ENCODE peak calls at places on chromosomes 6 and 20, in four cellular contexts. S is transverse colon, H is SK-MEL-5, P is Peyer's patch. L is an unnamed sample.
A peak's percentile ranks its signal among the peaks of the same experiment; 100 is the strongest.

GRCh38 chr6:170459451-170459850 is 93.7 kb downstream of the PSMB1 start:
- DNase-seq in S (peak; percentile 53), H (no peak), P (peak; percentile 60), L (peak; percentile 78)

GRCh38 chr6:17972074-17972966 is 15.1 kb downstream of the KIF13A start:
- DNase-seq in S (no peak), H (peak; percentile 57), P (no peak), L (peak; percentile 68)

GRCh38 chr20:35902545-35902941 is 51.8 kb downstream of the SCAND1 start:
- DNase-seq in S (no peak), H (no peak), P (no peak), L (peak; percentile 71)

GRCh38 chr6:431504-431903 is 40.0 kb downstream of the IRF4 start:
- DNase-seq in S (no peak), H (no peak), P (peak; percentile 44), L (no peak)

GRCh38 chr20:56111951-56112730 is 106.8 kb upstream of the CBLN4 start:
- DNase-seq in S (no peak), H (peak; percentile 90), P (no peak), L (peak; percentile 17)

GRCh38 chr6:144345451-144345850 is 60.3 kb downstream of the UTRN start:
- DNase-seq in S (no peak), H (no peak), P (no peak), L (no peak)

GRCh38 chr20:25353368-25353753 is 37.3 kb downstream of the ABHD12 start:
- DNase-seq in S (no peak), H (no peak), P (no peak), L (no peak)

GRCh38 chr20:58515240-58516212 is at the start of gene APCDD1L:
- DNase-seq in S (no peak), H (no peak), P (no peak), L (no peak)

GRCh38 chr6:90249044-90249443 is 47.6 kb downstream of the BACH2 start:
- DNase-seq in S (no peak), H (peak; percentile 6), P (no peak), L (no peak)

GRCh38 chr20:33437141-33437911 is 6.2 kb downstream of the SNTA1 start:
- DNase-seq in S (no peak), H (peak; percentile 50), P (no peak), L (no peak)

GRCh38 chr6:113362542-113363430 is 494.4 kb upstream of the MARCKS start:
- DNase-seq in S (no peak), H (no peak), P (no peak), L (peak; percentile 96)

GRCh38 chr6:165487950-165488349 is 175.1 kb downstream of the PDE10A start:
- DNase-seq in S (no peak), H (no peak), P (no peak), L (no peak)

GRCh38 chr6:123777554-123777953 is 26.1 kb upstream of the NKAIN2 start:
- DNase-seq in S (no peak), H (peak; percentile 29), P (no peak), L (peak; percentile 72)

GRCh38 chr6:159092631-159093030 is 47.8 kb upstream of the TAGAP start:
- DNase-seq in S (no peak), H (peak; percentile 70), P (no peak), L (no peak)

GRCh38 chr6:1851681-1852456 is 242.2 kb downstream of the FOXC1 start:
- DNase-seq in S (no peak), H (no peak), P (no peak), L (no peak)

GRCh38 chr20:62286493-62287064 is 16.2 kb upstream of the ADRM1 start:
- DNase-seq in S (no peak), H (no peak), P (no peak), L (no peak)

GRCh38 chr20:10541668-10542411 is 106.7 kb downstream of the SLX4IP start:
- DNase-seq in S (no peak), H (no peak), P (no peak), L (no peak)

GRCh38 chr20:40532103-40532502 is 156.9 kb downstream of the MAFB start:
- DNase-seq in S (no peak), H (peak; percentile 55), P (no peak), L (peak; percentile 62)

GRCh38 chr6:1817033-1817761 is 207.5 kb downstream of the FOXC1 start:
- DNase-seq in S (no peak), H (peak; percentile 84), P (no peak), L (no peak)

GRCh38 chr20:1302578-1303541 is 26.1 kb downstream of the SDCBP2 start:
- DNase-seq in S (no peak), H (peak; percentile 94), P (no peak), L (peak; percentile 51)

GRCh38 chr6:125312478-125312877 is 10.7 kb upstream of the HDDC2 start:
- DNase-seq in S (no peak), H (no peak), P (no peak), L (no peak)

GRCh38 chr20:34045294-34045693 is 51.6 kb downstream of the RALY start:
- DNase-seq in S (no peak), H (no peak), P (peak; percentile 58), L (peak; percentile 53)

GRCh38 chr6:20907486-20908071 is 373.3 kb downstream of the CDKAL1 start:
- DNase-seq in S (no peak), H (peak; percentile 52), P (no peak), L (no peak)

GRCh38 chr20:62305765-62306431 is 3.1 kb downstream of the ADRM1 start:
- DNase-seq in S (no peak), H (no peak), P (no peak), L (no peak)

GRCh38 chr20:41005361-41005729 is 23.3 kb upstream of the TOP1 start:
- DNase-seq in S (peak; percentile 87), H (peak; percentile 79), P (peak; percentile 90), L (no peak)

GRCh38 chr20:49343246-49343645 is 65.4 kb upstream of the ZNFX1 start:
- DNase-seq in S (no peak), H (no peak), P (no peak), L (no peak)

GRCh38 chr6:18055098-18055497 is 67.4 kb downstream of the NHLRC1 start:
- DNase-seq in S (no peak), H (no peak), P (no peak), L (no peak)

GRCh38 chr6:37202788-37203491 is 33.0 kb downstream of the PIM1 start:
- DNase-seq in S (peak; percentile 27), H (no peak), P (peak; percentile 46), L (peak; percentile 67)

GRCh38 chr6:15376900-15377487 is 131.1 kb downstream of the JARID2 start:
- DNase-seq in S (no peak), H (no peak), P (no peak), L (peak; percentile 40)

GRCh38 chr20:16261733-16262277 is 311.4 kb downstream of the KIF16B start:
- DNase-seq in S (no peak), H (no peak), P (no peak), L (peak; percentile 83)

GRCh38 chr6:42450314-42451145 is 1.2 kb downstream of the TRERF1 start:
- DNase-seq in S (peak; percentile 26), H (no peak), P (peak; percentile 52), L (no peak)

GRCh38 chr6:42404494-42404893 is 47.2 kb downstream of the TRERF1 start:
- DNase-seq in S (peak; percentile 69), H (no peak), P (peak; percentile 83), L (peak; percentile 19)

GRCh38 chr20:62545271-62545670 is 69.5 kb upstream of the GATA5 start:
- DNase-seq in S (no peak), H (no peak), P (no peak), L (no peak)

GRCh38 chr20:59340186-59340885 is 39.9 kb downstream of the EDN3 start:
- DNase-seq in S (no peak), H (no peak), P (no peak), L (no peak)